ENCODE peak calls at places on chromosomes 13 and 19, in five cellular contexts. S is neuronal stem cell, B is heart right ventricle, P is cardiac muscle cell, N is tibial nerve. J is an unnamed sample.

GRCh38 chr13:53782400-53783030 is 753.9 kb downstream of the OLFM4 start:
- DNase-seq in S (peak), B (no peak), P (peak), N (peak), J (no peak)

GRCh38 chr19:43372462-43372861 is 19.0 kb downstream of the CD177 start:
- DNase-seq in S (no peak), B (no peak), P (no peak), N (no peak), J (no peak)

GRCh38 chr13:24682353-24682752 is 2.1 kb downstream of the ATP12A start:
- DNase-seq in S (no peak), B (no peak), P (no peak), N (no peak), J (no peak)

GRCh38 chr13:77028202-77028601 is 1.2 kb upstream of the FBXL3 start:
- DNase-seq in S (no peak), B (no peak), P (no peak), N (no peak), J (no peak)

GRCh38 chr13:98328511-98328910 is 151.4 kb upstream of the RNF113B start:
- DNase-seq in S (no peak), B (no peak), P (no peak), N (no peak), J (no peak)

GRCh38 chr19:17953869-17954268 is 13.0 kb upstream of the KCNN1 start:
- DNase-seq in S (no peak), B (no peak), P (peak), N (no peak), J (no peak)

GRCh38 chr13:106498571-106498970 is 36.9 kb downstream of the EFNB2 start:
- DNase-seq in S (no peak), B (no peak), P (no peak), N (no peak), J (no peak)

GRCh38 chr13:49858183-49858856 is 65.8 kb upstream of the KPNA3 start:
- DNase-seq in S (no peak), B (no peak), P (no peak), N (no peak), J (no peak)

GRCh38 chr13:78309497-78310180 is 293.7 kb downstream of the POU4F1 start:
- DNase-seq in S (no peak), B (no peak), P (no peak), N (no peak), J (no peak)

GRCh38 chr13:110408286-110408685 is 101.2 kb downstream of the COL4A2 start:
- DNase-seq in S (no peak), B (no peak), P (no peak), N (no peak), J (no peak)

GRCh38 chr13:40017662-40018262 is 362.3 kb downstream of the COG6 start:
- DNase-seq in S (no peak), B (no peak), P (no peak), N (no peak), J (no peak)

GRCh38 chr19:49132974-49133609 is 13.7 kb downstream of the PPFIA3 start:
- DNase-seq in S (no peak), B (peak), P (peak), N (no peak), J (peak)
- H3K4me3 ChIP-seq in S (no peak), B (no peak), P (no peak), N (peak), J (peak)

GRCh38 chr19:4584670-4585460 is 25.4 kb upstream of the SEMA6B start:
- DNase-seq in S (no peak), B (no peak), P (no peak), N (no peak), J (no peak)
- H3K4me3 ChIP-seq in S (peak), B (peak), P (peak), N (no peak), J (peak)

GRCh38 chr19:10976200-10976892 is 15.5 kb downstream of the SMARCA4 start:
- DNase-seq in S (no peak), B (no peak), P (no peak), N (no peak), J (no peak)
- H3K4me3 ChIP-seq in S (no peak), B (no peak), P (no peak), N (no peak), J (no peak)

GRCh38 chr19:39319098-39319891 is 1.4 kb downstream of the LRFN1 start:
- DNase-seq in S (no peak), B (no peak), P (no peak), N (no peak), J (no peak)
- H3K4me3 ChIP-seq in S (peak), B (no peak), P (peak), N (no peak), J (no peak)

DNA sequence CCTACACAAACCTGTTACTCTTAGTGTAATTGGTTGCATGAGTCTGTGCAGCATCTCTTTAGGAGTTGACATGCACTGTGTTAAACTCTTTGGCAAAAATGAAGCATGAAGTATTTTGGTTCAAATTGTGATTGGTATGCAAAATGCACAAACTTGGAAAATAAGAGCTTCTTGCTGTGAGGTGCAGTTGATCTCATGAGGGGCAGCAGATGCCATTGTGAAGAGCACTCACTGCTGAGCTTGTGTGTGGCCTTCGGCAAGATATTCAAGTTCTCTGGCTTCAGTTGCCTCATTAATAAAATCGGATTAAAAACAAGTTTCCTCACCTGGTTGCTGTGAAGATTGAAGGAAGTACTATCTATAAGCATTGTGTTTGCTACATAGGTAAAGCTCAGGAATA is 142.3 kb downstream of the KATNAL1 start:
- DNase-seq in S (no peak), B (no peak), P (no peak), N (no peak), J (no peak)
- H3K4me3 ChIP-seq in S (no peak), B (no peak), P (no peak), N (no peak), J (no peak)

GRCh38 chr19:34475026-34475974 is 6.3 kb upstream of the WTIP start:
- DNase-seq in S (no peak), B (no peak), P (no peak), N (no peak), J (no peak)
- H3K4me3 ChIP-seq in S (no peak), B (no peak), P (no peak), N (no peak), J (no peak)

DNA sequence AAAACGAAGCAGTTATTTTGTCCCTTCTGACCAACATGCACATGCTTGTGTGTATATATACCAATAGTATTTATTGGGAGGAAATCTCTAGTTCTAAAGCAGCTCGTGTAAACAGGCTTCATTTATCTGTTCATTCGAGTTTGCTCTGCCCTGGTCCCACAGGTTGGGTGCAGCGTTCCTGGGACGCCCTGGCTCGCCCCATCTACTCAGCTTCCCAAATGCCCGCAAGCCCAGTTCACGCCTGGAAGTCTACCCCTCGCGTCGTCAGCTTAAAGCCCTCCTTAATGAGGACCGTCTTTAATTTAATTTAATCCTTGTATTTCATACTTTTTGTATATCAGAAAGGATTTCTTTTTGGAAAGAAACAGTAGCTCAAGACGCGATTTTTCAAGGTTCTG is 604 bp downstream of the THSD1 start:
- DNase-seq in S (no peak), B (no peak), P (no peak), N (no peak), J (peak)
- H3K4me3 ChIP-seq in S (peak), B (peak), P (peak), N (peak), J (peak)

J was measured in psoas muscle.